ENCODE peak calls at places on chromosomes 3 and 15, in five cellular contexts. H is NCI-H226, B is AG08395, S is AG09319, C is colonic mucosa. G is an unnamed sample.

GRCh38 chr3:163924600-163924999 is 1153.7 kb downstream of the SI start:
- DNase-seq in H (no peak), B (no peak), S (no peak), C (no peak), G (no peak)

GRCh38 chr3:139541898-139542288 is 2.4 kb upstream of the RBP1 start:
- DNase-seq in H (no peak), B (no peak), S (no peak), C (no peak), G (no peak)

GRCh38 chr15:64897345-64897985 is 14.2 kb upstream of the ANKDD1A start:
- DNase-seq in H (peak), B (peak), S (no peak), C (no peak), G (no peak)

GRCh38 chr3:197394464-197395321 is 96.3 kb upstream of the DLG1 start:
- DNase-seq in H (peak), B (peak), S (peak), C (no peak), G (no peak)

GRCh38 chr3:117549716-117550115 is 840.1 kb downstream of the TUSC7 start:
- DNase-seq in H (no peak), B (no peak), S (no peak), C (no peak), G (no peak)

GRCh38 chr3:184500344-184500923 is 61.2 kb upstream of the EPHB3 start:
- DNase-seq in H (no peak), B (no peak), S (no peak), C (no peak), G (no peak)

GRCh38 chr15:92391640-92392039 is 2.0 kb upstream of the ST8SIA2 start:
- DNase-seq in H (no peak), B (peak), S (no peak), C (no peak), G (no peak)

GRCh38 chr15:101489633-101490407 is at the start of gene PCSK6:
- DNase-seq in H (no peak), B (peak), S (no peak), C (peak), G (no peak)

GRCh38 chr3:48915296-48915695 is 3.3 kb upstream of the ARIH2 start:
- DNase-seq in H (no peak), B (no peak), S (no peak), C (no peak), G (no peak)

GRCh38 chr3:187064210-187065115 is 74.8 kb downstream of the RPL39L start:
- DNase-seq in H (peak), B (peak), S (peak), C (no peak), G (no peak)

G was measured in NCI-H1930.